ENCODE peak calls at places on chromosomes 16 and 17, in six cellular contexts. G is esophagus squamous epithelium, Z is ovary, B is H7, E is NT2/D1, X is adrenal gland. V is an unnamed sample. For H3K36me3, the result is how much of the 10 kb centered on the place peaks cover.

GRCh38 chr17:14741516-14741915 is 440.6 kb downstream of the HS3ST3B1 start:
- DNase-seq in G (no peak), Z (no peak), B (no peak), E (no peak), X (no peak), V (no peak)

GRCh38 chr16:89593841-89594240 is 18.3 kb downstream of the CPNE7 start:
- DNase-seq in G (no peak), Z (no peak), B (peak), E (no peak), X (no peak), V (no peak)

GRCh38 chr17:55089955-55090573 is 121.5 kb downstream of the STXBP4 start:
- DNase-seq in G (no peak), Z (no peak), B (no peak), E (no peak), X (no peak), V (no peak)

GRCh38 chr16:14286381-14287230 is 215.5 kb downstream of the MRTFB start:
- DNase-seq in G (no peak), Z (no peak), B (peak), E (no peak), X (peak), V (peak)

GRCh38 chr16:633336-634050 is 2.6 kb downstream of the METTL26 start:
- DNase-seq in G (no peak), Z (peak), B (no peak), E (no peak), X (no peak), V (no peak)

GRCh38 chr17:27630607-27631408 is at the start of gene LGALS9:
- DNase-seq in G (no peak), Z (no peak), B (no peak), E (no peak), X (no peak), V (peak)

GRCh38 chr17:81701288-81702071 is 1.7 kb upstream of the MRPL12 start:
- DNase-seq in G (no peak), Z (no peak), B (no peak), E (no peak), X (no peak), V (no peak)

GRCh38 chr17:7313890-7314718 is 1.1 kb downstream of the GPS2 start:
- DNase-seq in G (no peak), Z (no peak), B (no peak), E (no peak), X (no peak), V (no peak)

GRCh38 chr17:47213540-47213939 is 4.4 kb downstream of the MYL4 start:
- DNase-seq in G (no peak), Z (no peak), B (no peak), E (no peak), X (no peak), V (no peak)

GRCh38 chr16:86176462-86176861 is 277.5 kb downstream of the IRF8 start:
- DNase-seq in G (no peak), Z (no peak), B (no peak), E (no peak), X (no peak), V (no peak)
- H3K36me3 ChIP-seq in G (under half), Z (under half), B (under half), E (under half), X (under half), V (under half)

GRCh38 chr16:1818204-1818872 is 8.3 kb downstream of the HAGH start:
- DNase-seq in G (no peak), Z (no peak), B (no peak), E (no peak), X (peak), V (no peak)

GRCh38 chr16:1817716-1818115 is 8.9 kb downstream of the HAGH start:
- DNase-seq in G (no peak), Z (no peak), B (no peak), E (no peak), X (peak), V (no peak)

GRCh38 chr16:1816396-1817275 is 10.0 kb downstream of the HAGH start:
- DNase-seq in G (no peak), Z (no peak), B (peak), E (no peak), X (no peak), V (no peak)

GRCh38 chr16:1818873-1819525 is 7.6 kb downstream of the HAGH start:
- DNase-seq in G (no peak), Z (no peak), B (no peak), E (no peak), X (no peak), V (no peak)

DNA sequence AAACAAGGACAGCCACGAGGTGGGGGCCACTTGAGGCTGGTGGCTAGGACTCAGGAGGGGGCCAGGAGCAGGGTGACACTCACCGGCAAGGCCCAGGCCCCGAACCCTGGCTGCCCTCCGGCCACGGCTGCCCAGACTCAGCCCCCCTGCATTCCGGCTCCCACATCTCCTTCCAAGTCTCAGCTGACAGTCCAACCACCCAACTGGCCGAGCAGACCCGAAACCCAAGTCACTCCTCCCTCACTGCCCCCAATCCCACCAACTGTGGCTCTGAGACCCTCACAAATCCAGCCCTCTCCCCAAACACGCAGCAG is 9.4 kb downstream of the HAGH start:
- DNase-seq in G (no peak), Z (no peak), B (no peak), E (no peak), X (no peak), V (no peak)
- H3K36me3 ChIP-seq in G (half or more), Z (under half), B (under half), E (under half), X (under half), V (under half)

DNA sequence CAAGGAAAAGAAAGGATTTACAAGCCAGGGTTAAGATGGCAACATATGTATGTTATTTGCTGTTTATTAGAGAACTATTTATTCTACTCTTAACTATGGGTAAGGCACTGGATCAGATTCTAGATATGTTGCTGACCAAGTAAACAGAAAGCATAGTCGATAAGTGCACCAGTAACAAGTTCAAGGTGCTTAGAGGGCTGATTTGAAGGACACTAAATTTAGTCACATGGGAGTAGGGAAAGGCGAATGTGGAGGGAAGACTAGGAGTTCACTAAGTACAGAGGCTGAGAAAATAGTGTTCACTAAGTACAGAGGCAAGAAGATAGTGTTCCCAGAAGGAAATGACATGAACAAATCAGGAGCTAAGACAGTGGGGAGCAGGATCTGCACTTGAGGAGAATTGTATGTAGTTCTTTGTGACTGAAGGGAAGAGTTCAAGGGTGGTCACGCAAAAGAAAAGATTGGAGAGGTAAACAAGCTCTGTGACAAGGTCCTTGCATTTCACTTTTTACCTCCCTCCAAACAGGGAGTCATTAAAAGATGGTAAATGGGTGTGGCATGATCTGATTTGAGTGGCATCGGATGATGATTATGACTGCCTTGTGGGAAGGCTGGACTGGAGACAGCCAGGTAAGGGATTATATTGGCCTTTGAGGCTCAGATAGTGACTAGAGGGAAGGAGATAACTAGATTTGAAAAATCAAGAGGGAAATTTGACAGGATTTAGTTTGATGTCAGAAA is 20.9 kb downstream of the HEATR9 start:
- DNase-seq in G (no peak), Z (no peak), B (no peak), E (no peak), X (no peak), V (no peak)
- H3K36me3 ChIP-seq in G (half or more), Z (under half), B (under half), E (half or more), X (under half), V (under half)

DNA sequence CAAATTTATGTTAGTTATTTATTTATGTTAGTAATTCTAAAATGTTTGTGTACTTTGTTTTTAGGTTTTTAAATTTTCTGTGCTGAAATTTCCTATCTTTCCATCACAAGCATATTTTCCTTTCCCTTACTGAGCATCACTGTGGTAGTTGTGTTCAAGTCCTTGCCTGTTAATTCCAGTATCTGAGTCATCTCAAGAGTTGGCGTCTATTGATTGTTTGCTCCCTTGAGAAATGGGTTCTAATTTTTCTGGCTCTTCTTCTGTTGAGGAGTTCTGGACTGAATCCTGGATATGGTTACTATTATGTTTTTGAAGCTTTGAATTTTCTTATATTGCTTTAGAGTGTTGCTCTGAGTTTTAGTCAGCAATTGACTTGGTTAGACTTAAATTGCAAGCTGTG is 56.3 kb downstream of the GAN start:
- DNase-seq in G (no peak), Z (no peak), B (no peak), E (no peak), X (no peak), V (no peak)
- H3K36me3 ChIP-seq in G (half or more), Z (under half), B (under half), E (half or more), X (under half), V (under half)

DNA sequence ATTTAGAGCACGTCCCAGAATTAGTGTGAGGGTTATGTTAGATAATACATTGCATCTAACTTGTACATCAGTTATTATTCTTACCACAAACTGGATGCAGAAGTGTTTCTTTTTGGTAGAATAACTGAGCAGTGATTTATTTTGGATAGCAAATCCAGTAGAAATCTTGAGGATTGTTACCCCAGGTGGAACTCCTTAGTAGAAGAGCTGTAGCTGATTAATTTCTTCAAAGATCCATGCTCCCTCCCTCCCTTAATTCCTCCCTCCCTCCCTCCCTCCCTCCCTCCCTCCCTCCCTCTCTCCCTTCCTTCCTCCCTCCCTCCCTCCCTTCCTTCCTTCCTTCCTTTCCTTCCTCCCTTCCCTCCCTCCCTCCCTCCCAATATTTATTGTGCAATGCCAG is 337.7 kb downstream of the CA10 start:
- DNase-seq in G (no peak), Z (no peak), B (no peak), E (no peak), X (no peak), V (no peak)
- H3K36me3 ChIP-seq in G (under half), Z (under half), B (under half), E (under half), X (under half), V (under half)

V was measured in colonic mucosa.